ENCODE peak calls at places on chromosomes 16 and 17, in six cellular contexts. D, K, R, S, W and L are unnamed samples.

GRCh38 chr16:81521141-81521626 is 76.6 kb downstream of the CMIP start:
- DNase-seq in S (no peak), D (no peak), R (no peak), K (no peak), W (peak), L (no peak)

GRCh38 chr16:81928975-81929374 is 82.3 kb downstream of the SDR42E1 start:
- DNase-seq in K (no peak), S (no peak), D (no peak), W (no peak), R (no peak), L (no peak)

GRCh38 chr17:2693561-2694380 is 17.8 kb downstream of the CLUH start:
- DNase-seq in D (peak), R (peak), S (no peak), K (no peak), W (no peak), L (peak)

GRCh38 chr17:61395983-61396585 is 3.6 kb upstream of the TBX2 start:
- DNase-seq in W (no peak), S (no peak), D (no peak), K (no peak), R (no peak), L (no peak)

GRCh38 chr17:69575346-69575761 is 160.9 kb downstream of the MAP2K6 start:
- DNase-seq in D (no peak), S (peak), R (no peak), K (no peak), W (no peak), L (no peak)

GRCh38 chr17:2138768-2139167 is 83.9 kb downstream of the HIC1 start:
- DNase-seq in W (no peak), R (peak), D (no peak), S (peak), K (no peak), L (no peak)

GRCh38 chr17:51505450-51505849 is 245.1 kb downstream of the UTP18 start:
- DNase-seq in W (no peak), S (no peak), K (no peak), R (no peak), D (no peak), L (no peak)

GRCh38 chr16:11615756-11616447 is 29.2 kb upstream of the LITAF start:
- DNase-seq in R (no peak), S (peak), K (no peak), D (no peak), W (no peak), L (no peak)

GRCh38 chr17:42387221-42387657 is 1.0 kb downstream of the STAT3 start:
- DNase-seq in D (no peak), W (no peak), R (no peak), K (no peak), S (peak), L (no peak)

GRCh38 chr17:62663304-62663703 is 35.8 kb downstream of the MRC2 start:
- DNase-seq in R (no peak), D (no peak), S (no peak), W (no peak), K (no peak), L (no peak)

GRCh38 chr17:8162997-8163977 is 539 bp upstream of the VAMP2 start:
- DNase-seq in S (no peak), K (no peak), R (no peak), W (no peak), D (no peak), L (no peak)

GRCh38 chr16:87212026-87212425 is 105.2 kb downstream of the C16orf95 start:
- DNase-seq in D (no peak), K (no peak), W (no peak), R (no peak), S (no peak), L (no peak)

GRCh38 chr17:31926100-31926729 is 10.6 kb upstream of the SUZ12 start:
- DNase-seq in D (no peak), R (no peak), K (no peak), S (no peak), W (no peak), L (no peak)

GRCh38 chr17:55037828-55038227 is 69.3 kb downstream of the STXBP4 start:
- DNase-seq in R (no peak), S (no peak), D (no peak), W (no peak), K (no peak), L (no peak)

GRCh38 chr16:5066511-5066910 is 755 bp upstream of the C16orf89 start:
- DNase-seq in R (no peak), K (no peak), S (no peak), D (no peak), W (no peak), L (no peak)

GRCh38 chr17:10061131-10061581 is 137.2 kb downstream of the GAS7 start:
- DNase-seq in S (no peak), R (peak), K (peak), W (no peak), D (no peak), L (peak)

GRCh38 chr16:68246671-68247070 is 1.5 kb downstream of the PLA2G15 start:
- DNase-seq in S (no peak), R (peak), K (no peak), D (no peak), W (no peak), L (no peak)

GRCh38 chr17:18257268-18257681 is 1.3 kb downstream of the FLII start:
- DNase-seq in W (no peak), S (peak), K (no peak), D (no peak), R (no peak), L (no peak)

GRCh38 chr17:5122586-5123342 is 6.9 kb downstream of the USP6 start:
- DNase-seq in K (no peak), R (no peak), S (no peak), W (no peak), D (peak), L (peak)

GRCh38 chr16:11398136-11398535 is 52.9 kb downstream of the RMI2 start:
- DNase-seq in R (no peak), S (no peak), D (no peak), K (no peak), W (no peak), L (no peak)

GRCh38 chr17:68378202-68379149 is 78.8 kb downstream of the WIPI1 start:
- DNase-seq in W (no peak), D (peak), S (peak), R (peak), K (peak), L (peak)

GRCh38 chr16:24984101-24984500 is 31.1 kb downstream of the ARHGAP17 start:
- DNase-seq in W (no peak), D (no peak), S (no peak), R (no peak), K (no peak), L (no peak)

GRCh38 chr16:8814095-8814806 is 16.6 kb downstream of the PMM2 start:
- DNase-seq in S (no peak), R (no peak), K (no peak), W (no peak), D (no peak), L (no peak)